ENCODE peak calls at places on chromosomes 11 and 22, in seven cellular contexts. B, F, C, J, R, T and K are unnamed samples.

GRCh38 chr11:15073361-15074205 is at the start of gene CALCB:
- DNase-seq in B (no peak), F (peak; percentile 62), C (peak; percentile 17), J (peak; percentile 8), R (no peak), T (no peak), K (no peak)

GRCh38 chr11:36432747-36433146 is 77.3 kb downstream of the TRAF6 start:
- DNase-seq in B (no peak), F (no peak), C (no peak), J (no peak), R (no peak), T (no peak), K (no peak)

GRCh38 chr11:16468735-16469446 is 112.5 kb upstream of the SOX6 start:
- DNase-seq in B (no peak), F (no peak), C (no peak), J (no peak), R (no peak), T (no peak), K (no peak)

GRCh38 chr11:62599909-62600308 is 1.8 kb downstream of the MTA2 start:
- DNase-seq in B (no peak), F (no peak), C (no peak), J (no peak), R (no peak), T (no peak), K (no peak)

GRCh38 chr22:19648419-19648929 is 65.8 kb upstream of the SEPTIN5 start:
- DNase-seq in B (no peak), F (no peak), C (no peak), J (peak; percentile 11), R (no peak), T (no peak), K (no peak)

GRCh38 chr11:70661763-70662501 is 263.6 kb downstream of the CTTN start:
- DNase-seq in B (no peak), F (no peak), C (no peak), J (peak; percentile 6), R (no peak), T (no peak), K (no peak)

GRCh38 chr11:19441752-19442553 is 201.2 kb upstream of the E2F8 start:
- DNase-seq in B (peak; percentile 13), F (peak; percentile 32), C (no peak), J (peak; percentile 97), R (no peak), T (no peak), K (no peak)

GRCh38 chr22:36281726-36282077 is 28.8 kb downstream of the APOL1 start:
- DNase-seq in B (no peak), F (no peak), C (no peak), J (no peak), R (no peak), T (no peak), K (no peak)

GRCh38 chr22:30159082-30159481 is 78.8 kb downstream of the HORMAD2 start:
- DNase-seq in B (no peak), F (no peak), C (no peak), J (peak; percentile 3), R (no peak), T (no peak), K (no peak)

GRCh38 chr11:48088682-48089050 is 108.3 kb downstream of the PTPRJ start:
- DNase-seq in B (no peak), F (no peak), C (no peak), J (no peak), R (no peak), T (no peak), K (no peak)

GRCh38 chr11:18769802-18770456 is 21.7 kb downstream of the PTPN5 start:
- DNase-seq in B (no peak), F (no peak), C (no peak), J (no peak), R (no peak), T (no peak), K (no peak)

GRCh38 chr22:30132290-30132996 is 52.2 kb downstream of the HORMAD2 start:
- DNase-seq in B (no peak), F (no peak), C (no peak), J (peak; percentile 9), R (no peak), T (no peak), K (no peak)

GRCh38 chr11:109940816-109941215 is 152.4 kb upstream of the ZC3H12C start:
- DNase-seq in B (no peak), F (no peak), C (no peak), J (peak; percentile 94), R (no peak), T (no peak), K (no peak)

GRCh38 chr22:22655452-22656108 is 11.2 kb downstream of the GGTLC2 start:
- DNase-seq in B (no peak), F (no peak), C (no peak), J (no peak), R (no peak), T (no peak), K (no peak)

GRCh38 chr11:76455331-76455730 is 10.5 kb downstream of the EMSY start:
- DNase-seq in B (no peak), F (no peak), C (no peak), J (no peak), R (no peak), T (no peak), K (no peak)

GRCh38 chr22:49788492-49788891 is 39.2 kb downstream of the BRD1 start:
- DNase-seq in B (no peak), F (no peak), C (no peak), J (peak; percentile 43), R (no peak), T (no peak), K (no peak)

GRCh38 chr11:8693010-8693551 is 10.5 kb downstream of the RPL27A start:
- DNase-seq in B (no peak), F (no peak), C (no peak), J (peak; percentile 77), R (no peak), T (no peak), K (no peak)

GRCh38 chr11:75531325-75531724 is 5.6 kb upstream of the GDPD5 start:
- DNase-seq in B (no peak), F (no peak), C (no peak), J (no peak), R (no peak), T (no peak), K (peak; percentile 71)

GRCh38 chr22:49964136-49964492 is 3.5 kb downstream of the PIM3 start:
- DNase-seq in B (no peak), F (no peak), C (no peak), J (no peak), R (peak; percentile 50), T (no peak), K (no peak)

GRCh38 chr11:59141673-59142460 is 789 bp upstream of the FAM111A start:
- DNase-seq in B (no peak), F (no peak), C (no peak), J (peak; percentile 72), R (no peak), T (no peak), K (no peak)

GRCh38 chr11:69520186-69520585 is 38.7 kb downstream of the LINC01488 start:
- DNase-seq in B (no peak), F (no peak), C (no peak), J (peak; percentile 42), R (no peak), T (no peak), K (no peak)

GRCh38 chr11:1543606-1544263 is 28.3 kb downstream of the DUSP8 start:
- DNase-seq in B (no peak), F (no peak), C (no peak), J (no peak), R (no peak), T (no peak), K (no peak)

GRCh38 chr11:12674936-12675696 is 895 bp downstream of the TEAD1 start:
- DNase-seq in B (no peak), F (no peak), C (no peak), J (peak; percentile 46), R (no peak), T (no peak), K (no peak)

GRCh38 chr11:91796999-91797398 is 427.6 kb upstream of the FAT3 start:
- DNase-seq in B (no peak), F (no peak), C (no peak), J (no peak), R (no peak), T (no peak), K (no peak)

GRCh38 chr11:102111011-102111786 is 952 bp downstream of the YAP1 start:
- DNase-seq in B (peak; percentile 30), F (no peak), C (peak; percentile 10), J (peak; percentile 83), R (no peak), T (no peak), K (peak; percentile 19)

GRCh38 chr11:8959546-8960166 is 4.6 kb downstream of the TMEM9B start:
- DNase-seq in B (no peak), F (no peak), C (peak; percentile 10), J (peak; percentile 91), R (peak; percentile 10), T (no peak), K (peak; percentile 84)

GRCh38 chr22:37905534-37906363 is at the start of gene MICALL1:
- DNase-seq in B (no peak), F (peak; percentile 45), C (peak; percentile 67), J (peak; percentile 70), R (peak; percentile 63), T (no peak), K (peak; percentile 73)

GRCh38 chr11:74932169-74932568 is 16.7 kb downstream of the XRRA1 start:
- DNase-seq in B (no peak), F (no peak), C (no peak), J (peak; percentile 71), R (no peak), T (no peak), K (no peak)

GRCh38 chr11:18752502-18752901 is 26.5 kb upstream of the IGSF22 start:
- DNase-seq in B (no peak), F (no peak), C (no peak), J (no peak), R (no peak), T (no peak), K (no peak)

GRCh38 chr11:46273511-46274205 is 3.8 kb upstream of the CREB3L1 start:
- DNase-seq in B (no peak), F (no peak), C (no peak), J (peak; percentile 60), R (no peak), T (no peak), K (no peak)

GRCh38 chr11:20933086-20933485 is 263.7 kb downstream of the NELL1 start:
- DNase-seq in B (no peak), F (no peak), C (no peak), J (no peak), R (no peak), T (no peak), K (no peak)

GRCh38 chr11:33177676-33178336 is 16.5 kb upstream of the CSTF3 start:
- DNase-seq in B (no peak), F (no peak), C (no peak), J (no peak), R (no peak), T (no peak), K (no peak)

GRCh38 chr11:73342633-73343032 is 33.6 kb upstream of the RELT start:
- DNase-seq in B (no peak), F (no peak), C (no peak), J (no peak), R (no peak), T (no peak), K (no peak)

GRCh38 chr11:1796297-1797011 is 32.7 kb upstream of the CTSD start:
- DNase-seq in B (no peak), F (no peak), C (no peak), J (no peak), R (no peak), T (no peak), K (no peak)

GRCh38 chr11:381501-382072 is 12.3 kb downstream of the B4GALNT4 start:
- DNase-seq in B (no peak), F (no peak), C (no peak), J (no peak), R (no peak), T (no peak), K (no peak)

GRCh38 chr11:78450866-78451265 is 33.2 kb upstream of the GAB2 start:
- DNase-seq in B (no peak), F (no peak), C (no peak), J (no peak), R (no peak), T (no peak), K (peak; percentile 13)

GRCh38 chr22:39241632-39242388 is 3.0 kb downstream of the PDGFB start:
- DNase-seq in B (no peak), F (no peak), C (peak; percentile 63), J (no peak), R (peak; percentile 66), T (no peak), K (peak; percentile 61)

GRCh38 chr11:96357794-96358193 is 14.8 kb upstream of the MAML2 start:
- DNase-seq in B (no peak), F (no peak), C (no peak), J (no peak), R (no peak), T (no peak), K (no peak)